ENCODE peak calls at places on chromosomes 2 and 18, in nine cellular contexts. E is choroid plexus epithelial cell; A is activated CD4-positive, alpha-beta T cell treated with anti-CD3 and anti-CD28 coated beads, Interleukin-2, amount 50 U/mL, for 24 hours; P is germinal center; M is NCI-H2081; J is GM12865; S is osteocyte; U is fibroblast of villous mesenchyme; Y is T follicular helper cell. G is an unnamed sample.

GRCh38 chr2:216516730-216517350 is 18.2 kb downstream of the RPL37A start:
- DNase-seq in E (peak), A (no peak), P (peak), M (peak), J (peak), S (no peak), U (peak), Y (no peak), G (peak)

GRCh38 chr2:237482485-237482884 is 4.6 kb upstream of the MLPH start:
- DNase-seq in E (peak), A (no peak), P (no peak), M (peak), J (no peak), S (no peak), U (peak), Y (no peak), G (no peak)

GRCh38 chr2:49225126-49225525 is 70.8 kb upstream of the FSHR start:
- DNase-seq in E (peak), A (no peak), P (no peak), M (peak), J (no peak), S (no peak), U (no peak), Y (no peak), G (no peak)

GRCh38 chr2:216672466-216672865 is 22.9 kb downstream of the IGFBP5 start:
- DNase-seq in E (no peak), A (no peak), P (no peak), M (no peak), J (no peak), S (no peak), U (no peak), Y (no peak), G (no peak)

GRCh38 chr2:134169788-134170187 is 84.1 kb upstream of the MGAT5 start:
- DNase-seq in E (no peak), A (peak), P (no peak), M (no peak), J (peak), S (no peak), U (no peak), Y (no peak), G (no peak)

GRCh38 chr2:84888401-84889276 is 7.8 kb upstream of the TRABD2A start:
- DNase-seq in E (peak), A (peak), P (peak), M (no peak), J (peak), S (peak), U (peak), Y (peak), G (peak)

GRCh38 chr2:241189856-241190201 is 1.4 kb downstream of the ANO7 start:
- DNase-seq in E (no peak), A (no peak), P (no peak), M (no peak), J (no peak), S (no peak), U (no peak), Y (no peak), G (no peak)

GRCh38 chr2:3745901-3746300 is 42.5 kb downstream of the DCDC2C start:
- DNase-seq in E (no peak), A (no peak), P (no peak), M (no peak), J (no peak), S (peak), U (no peak), Y (no peak), G (peak)

GRCh38 chr2:174574657-174575056 is 22.9 kb downstream of the WIPF1 start:
- DNase-seq in E (peak), A (no peak), P (no peak), M (no peak), J (no peak), S (no peak), U (peak), Y (no peak), G (no peak)

GRCh38 chr2:221563601-221564000 is 8.5 kb downstream of the EPHA4 start:
- DNase-seq in E (no peak), A (no peak), P (no peak), M (no peak), J (no peak), S (no peak), U (no peak), Y (no peak), G (no peak)

GRCh38 chr2:237885171-237885930 is 25.9 kb downstream of the RAMP1 start:
- DNase-seq in E (no peak), A (no peak), P (no peak), M (no peak), J (no peak), S (no peak), U (no peak), Y (no peak), G (no peak)

GRCh38 chr2:201465524-201465971 is 14.0 kb downstream of the STRADB start:
- DNase-seq in E (peak), A (no peak), P (no peak), M (no peak), J (no peak), S (no peak), U (no peak), Y (no peak), G (no peak)

GRCh38 chr18:49613141-49613641 is 51.3 kb downstream of the LIPG start:
- DNase-seq in E (no peak), A (no peak), P (no peak), M (peak), J (no peak), S (peak), U (no peak), Y (no peak), G (no peak)

GRCh38 chr2:119149611-119150010 is 8.9 kb downstream of the C1QL2 start:
- DNase-seq in E (no peak), A (no peak), P (no peak), M (no peak), J (no peak), S (no peak), U (no peak), Y (no peak), G (no peak)

GRCh38 chr2:236748801-236749200 is 179.2 kb downstream of the ACKR3 start:
- DNase-seq in E (peak), A (no peak), P (no peak), M (no peak), J (no peak), S (no peak), U (no peak), Y (no peak), G (no peak)

GRCh38 chr2:46091004-46091403 is 206.2 kb upstream of the EPAS1 start:
- DNase-seq in E (no peak), A (no peak), P (no peak), M (no peak), J (no peak), S (no peak), U (no peak), Y (no peak), G (no peak)

GRCh38 chr2:36480596-36480995 is 117.4 kb downstream of the FEZ2 start:
- DNase-seq in E (no peak), A (no peak), P (no peak), M (no peak), J (no peak), S (no peak), U (peak), Y (no peak), G (peak)

GRCh38 chr2:188785515-188785914 is 188.7 kb upstream of the COL3A1 start:
- DNase-seq in E (no peak), A (no peak), P (no peak), M (no peak), J (no peak), S (no peak), U (peak), Y (no peak), G (no peak)

GRCh38 chr18:9296233-9297006 is 38.2 kb upstream of the TWSG1 start:
- DNase-seq in E (peak), A (no peak), P (no peak), M (no peak), J (no peak), S (no peak), U (no peak), Y (no peak), G (no peak)

GRCh38 chr2:29382486-29382885 is 267.3 kb downstream of the CLIP4 start:
- DNase-seq in E (peak), A (no peak), P (no peak), M (no peak), J (no peak), S (no peak), U (peak), Y (no peak), G (no peak)

GRCh38 chr2:227906991-227907390 is 35.6 kb downstream of the DAW1 start:
- DNase-seq in E (peak), A (no peak), P (no peak), M (no peak), J (no peak), S (no peak), U (peak), Y (no peak), G (no peak)

GRCh38 chr2:54589340-54590215 is 133.5 kb downstream of the SPTBN1 start:
- DNase-seq in E (no peak), A (peak), P (no peak), M (peak), J (peak), S (no peak), U (peak), Y (peak), G (no peak)

GRCh38 chr2:190979906-190980629 is 33.9 kb downstream of the STAT1 start:
- DNase-seq in E (peak), A (no peak), P (no peak), M (peak), J (no peak), S (peak), U (peak), Y (no peak), G (no peak)

GRCh38 chr2:20781656-20782265 is 41.1 kb downstream of the LDAH start:
- DNase-seq in E (peak), A (no peak), P (peak), M (peak), J (peak), S (no peak), U (peak), Y (peak), G (peak)

GRCh38 chr2:144252694-144253093 is 267.2 kb downstream of the ZEB2 start:
- DNase-seq in E (no peak), A (no peak), P (no peak), M (no peak), J (no peak), S (no peak), U (no peak), Y (no peak), G (no peak)

GRCh38 chr2:219570194-219570923 is 980 bp downstream of the OBSL1 start:
- DNase-seq in E (no peak), A (no peak), P (no peak), M (peak), J (no peak), S (no peak), U (peak), Y (no peak), G (no peak)

GRCh38 chr2:130795431-130795830 is 40.1 kb downstream of the AMER3 start:
- DNase-seq in E (no peak), A (no peak), P (no peak), M (no peak), J (no peak), S (peak), U (no peak), Y (no peak), G (no peak)

GRCh38 chr2:232879618-232880494 is 9.8 kb downstream of the SNORC start:
- DNase-seq in E (no peak), A (no peak), P (no peak), M (no peak), J (no peak), S (no peak), U (no peak), Y (no peak), G (no peak)

GRCh38 chr2:182655750-182656149 is 60.3 kb upstream of the DNAJC10 start:
- DNase-seq in E (no peak), A (no peak), P (no peak), M (no peak), J (no peak), S (no peak), U (no peak), Y (no peak), G (no peak)

GRCh38 chr2:204012081-204012653 is 75.6 kb downstream of the ICOS start:
- DNase-seq in E (no peak), A (no peak), P (no peak), M (no peak), J (no peak), S (no peak), U (no peak), Y (no peak), G (no peak)

GRCh38 chr2:166242309-166242708 is 114.5 kb upstream of the SCN1A start:
- DNase-seq in E (no peak), A (no peak), P (no peak), M (no peak), J (no peak), S (no peak), U (no peak), Y (no peak), G (no peak)

GRCh38 chr18:6242004-6242403 is 172.7 kb downstream of the L3MBTL4 start:
- DNase-seq in E (no peak), A (no peak), P (no peak), M (no peak), J (no peak), S (no peak), U (no peak), Y (no peak), G (no peak)

GRCh38 chr18:46856975-46857374 is 60.3 kb downstream of the PIAS2 start:
- DNase-seq in E (peak), A (no peak), P (no peak), M (no peak), J (peak), S (no peak), U (peak), Y (no peak), G (no peak)

GRCh38 chr2:62968168-62968567 is 82.5 kb upstream of the OTX1 start:
- DNase-seq in E (no peak), A (no peak), P (no peak), M (no peak), J (no peak), S (no peak), U (no peak), Y (no peak), G (no peak)

GRCh38 chr2:63587814-63588384 is 378 bp downstream of the WDPCP start:
- DNase-seq in E (peak), A (no peak), P (no peak), M (no peak), J (no peak), S (no peak), U (peak), Y (no peak), G (no peak)

GRCh38 chr2:215705771-215706261 is 269.9 kb upstream of the FN1 start:
- DNase-seq in E (peak), A (no peak), P (no peak), M (no peak), J (no peak), S (no peak), U (peak), Y (no peak), G (no peak)

GRCh38 chr2:195543902-195544894 is 112.8 kb upstream of the SLC39A10 start:
- DNase-seq in E (peak), A (no peak), P (no peak), M (no peak), J (no peak), S (no peak), U (peak), Y (no peak), G (no peak)

GRCh38 chr2:147331790-147332419 is 512.9 kb upstream of the ACVR2A start:
- DNase-seq in E (peak), A (peak), P (peak), M (peak), J (peak), S (no peak), U (peak), Y (peak), G (peak)

GRCh38 chr2:11827547-11827946 is 81.1 kb downstream of the LPIN1 start:
- DNase-seq in E (no peak), A (peak), P (no peak), M (no peak), J (peak), S (no peak), U (no peak), Y (no peak), G (no peak)